ENCODE peak calls at places on chromosomes 6 and 20, in six cellular contexts. S is lung; D is activated naive CD4-positive, alpha-beta T cell; P is epithelial cell of esophagus; Z is SHP77; N is islet precursor cell. A is an unnamed sample.

GRCh38 chr6:112027942-112028674 is 25.8 kb upstream of the CCN6 start:
- DNase-seq in S (no peak), D (no peak), P (peak), Z (no peak), N (no peak), A (no peak)

GRCh38 chr20:60403105-60403741 is 445.0 kb downstream of the CDH26 start:
- DNase-seq in S (no peak), D (no peak), P (no peak), Z (no peak), N (peak), A (no peak)

GRCh38 chr20:20073851-20074252 is 21.5 kb downstream of the CFAP61 start:
- DNase-seq in S (no peak), D (no peak), P (no peak), Z (peak), N (no peak), A (peak)

GRCh38 chr20:32893263-32893877 is 34.6 kb downstream of the EFCAB8 start:
- DNase-seq in S (no peak), D (no peak), P (no peak), Z (no peak), N (no peak), A (no peak)

GRCh38 chr20:46000571-46001145 is 8.1 kb upstream of the MMP9 start:
- DNase-seq in S (no peak), D (no peak), P (no peak), Z (no peak), N (peak), A (no peak)

GRCh38 chr6:99330159-99330558 is 19.3 kb downstream of the FAXC start:
- DNase-seq in S (peak), D (no peak), P (peak), Z (peak), N (no peak), A (peak)

GRCh38 chr20:32982617-32983458 is 21.4 kb downstream of the SUN5 start:
- DNase-seq in S (no peak), D (no peak), P (no peak), Z (peak), N (no peak), A (peak)

GRCh38 chr20:53949319-53949839 is 121.0 kb downstream of the BCAS1 start:
- DNase-seq in S (no peak), D (peak), P (peak), Z (no peak), N (peak), A (peak)

GRCh38 chr20:44990957-44991356 is 24.6 kb downstream of the STK4 start:
- DNase-seq in S (no peak), D (no peak), P (no peak), Z (no peak), N (no peak), A (no peak)